ENCODE peak calls at places on chromosome 18, in four cellular contexts. G is HCT116, U is tibial artery, Z is brain microvascular endothelial cell. D is an unnamed sample.

GRCh38 chr18:46683252-46683651 is 26.2 kb upstream of the LOXHD1 start:
- DNase-seq in G (no peak), U (no peak), Z (no peak), D (no peak)

GRCh38 chr18:3839481-3840075 is 389.6 kb downstream of the TGIF1 start:
- DNase-seq in G (no peak), U (no peak), Z (no peak), D (no peak)

GRCh38 chr18:37335337-37335736 is 230.3 kb downstream of the CELF4 start:
- DNase-seq in G (no peak), U (no peak), Z (no peak), D (no peak)

GRCh38 chr18:79874553-79875530 is 76.6 kb downstream of the SLC66A2 start:
- DNase-seq in G (no peak), U (no peak), Z (no peak), D (no peak)

GRCh38 chr18:57881818-57882413 is 78.8 kb upstream of the ATP8B1 start:
- DNase-seq in G (peak; percentile 62), U (peak; percentile 72), Z (peak; percentile 65), D (peak; percentile 59)

GRCh38 chr18:45713239-45713638 is 10.7 kb upstream of the SLC14A1 start:
- DNase-seq in G (no peak), U (no peak), Z (no peak), D (no peak)

GRCh38 chr18:45402485-45403056 is 212.7 kb upstream of the SLC14A2 start:
- DNase-seq in G (no peak), U (no peak), Z (peak; percentile 29), D (no peak)

GRCh38 chr18:27564066-27564465 is 379.0 kb upstream of the CHST9 start:
- DNase-seq in G (no peak), U (no peak), Z (no peak), D (no peak)

GRCh38 chr18:78240867-78241266 is 738.8 kb upstream of the SALL3 start:
- DNase-seq in G (no peak), U (no peak), Z (no peak), D (no peak)

GRCh38 chr18:77851798-77852197 is 602.1 kb downstream of the GALR1 start:
- DNase-seq in G (no peak), U (no peak), Z (no peak), D (no peak)

GRCh38 chr18:63285332-63285731 is 34.2 kb downstream of the BCL2 start:
- DNase-seq in G (no peak), U (no peak), Z (no peak), D (no peak)

GRCh38 chr18:73850782-73851181 is 296.9 kb downstream of the FBXO15 start:
- DNase-seq in G (no peak), U (no peak), Z (no peak), D (no peak)

GRCh38 chr18:6645246-6645645 is 84.3 kb upstream of the ARHGAP28 start:
- DNase-seq in G (no peak), U (no peak), Z (no peak), D (no peak)

GRCh38 chr18:4454548-4455112 is 477 bp downstream of the DLGAP1 start:
- DNase-seq in G (no peak), U (no peak), Z (no peak), D (no peak)

GRCh38 chr18:52286675-52287074 is 53.3 kb upstream of the DCC start:
- DNase-seq in G (no peak), U (no peak), Z (no peak), D (no peak)

GRCh38 chr18:52283927-52284326 is 56.1 kb upstream of the DCC start:
- DNase-seq in G (no peak), U (no peak), Z (no peak), D (no peak)

GRCh38 chr18:52287151-52287550 is 52.8 kb upstream of the DCC start:
- DNase-seq in G (no peak), U (no peak), Z (no peak), D (no peak)

DNA sequence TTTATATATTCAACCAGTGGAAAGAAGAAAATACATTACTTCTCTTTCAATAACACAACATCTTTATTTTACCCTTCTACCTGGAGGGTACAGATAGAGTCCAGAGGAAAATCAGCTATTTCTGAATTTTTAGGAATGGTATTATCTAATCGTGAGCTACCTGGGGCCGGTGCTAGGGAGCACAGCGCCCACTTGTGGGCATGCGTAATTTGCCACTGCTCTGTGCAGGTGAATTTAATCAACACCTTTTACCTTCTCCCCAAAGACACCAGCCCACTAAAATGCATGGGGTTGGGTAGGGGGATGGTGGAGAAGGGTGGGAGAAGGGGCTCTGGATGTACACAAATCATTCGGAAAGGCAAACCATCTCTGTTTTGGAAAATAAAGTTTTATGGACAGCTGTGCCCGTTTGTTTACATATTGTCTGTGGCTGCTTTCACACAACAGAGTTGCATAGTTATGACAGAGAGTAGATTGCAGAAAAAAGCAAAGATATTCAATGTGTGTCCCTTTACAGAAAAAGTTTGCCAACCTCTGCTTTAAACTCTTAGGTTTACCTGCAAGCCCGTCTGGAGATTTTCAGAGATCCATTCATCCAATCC is 51.5 kb upstream of the DCC start:
- DNase-seq in G (no peak), U (no peak), Z (no peak), D (no peak)
- TF ChIP-seq CTCF in G (peak; percentile 41), U (no peak), Z (peak; percentile 71), D (no peak)

GRCh38 chr18:47990981-47991380 is 60.5 kb upstream of the SMAD2 start:
- DNase-seq in G (no peak), U (no peak), Z (no peak), D (no peak)
- H3K4me3 ChIP-seq in G (no peak overlapping the region), U (no peak overlapping the region), Z (no peak overlapping the region), D (no peak overlapping the region)

GRCh38 chr18:70200286-70200685 is 5.2 kb downstream of the RTTN start:
- DNase-seq in G (no peak), U (no peak), Z (no peak), D (no peak)

GRCh38 chr18:70207181-70207580 is 1.7 kb upstream of the RTTN start:
- DNase-seq in G (no peak), U (no peak), Z (no peak), D (no peak)

GRCh38 chr18:70205421-70206397 is at the start of gene RTTN:
- DNase-seq in G (peak; percentile 92), U (peak; percentile 96), Z (peak; percentile 90), D (peak; percentile 78)
- TF ChIP-seq CTCF in G (no peak), U (no peak), Z (no peak), D (no peak)

GRCh38 chr18:49055787-49056186 is 105.0 kb upstream of the SMAD7 start:
- DNase-seq in G (no peak), U (peak; percentile 93), Z (peak; percentile 65), D (peak; percentile 67)
- H3K4me3 ChIP-seq in G (no peak overlapping the region), U (no peak overlapping the region), Z (no peak overlapping the region), D (peak overlapping the region; percentile 2)

GRCh38 chr18:44126598-44126997 is 554.1 kb upstream of the SETBP1 start:
- DNase-seq in G (no peak), U (no peak), Z (no peak), D (no peak)

GRCh38 chr18:44128365-44128764 is 552.3 kb upstream of the SETBP1 start:
- DNase-seq in G (no peak), U (no peak), Z (peak; percentile 48), D (no peak)

GRCh38 chr18:44117821-44118220 is 562.9 kb upstream of the SETBP1 start:
- DNase-seq in G (no peak), U (no peak), Z (no peak), D (no peak)

DNA sequence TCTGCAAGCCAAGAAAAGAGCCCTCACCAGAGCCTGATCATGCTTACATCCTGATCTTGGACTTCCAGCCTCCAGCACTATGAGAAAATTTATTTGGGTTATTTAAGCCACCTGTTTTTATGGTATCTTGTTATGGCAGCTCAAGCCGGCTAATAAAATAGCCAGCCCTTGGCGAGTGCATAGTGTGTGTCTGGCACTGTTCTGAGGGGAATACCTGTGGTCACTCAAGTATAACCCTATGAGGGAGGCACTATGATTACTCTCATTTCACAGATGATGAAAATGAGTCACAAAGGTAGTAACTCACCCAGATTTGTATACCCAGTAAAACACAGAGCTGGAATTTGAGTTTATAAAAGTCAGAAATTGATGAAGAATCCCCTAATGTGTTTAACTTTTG is 556.9 kb upstream of the SETBP1 start:
- DNase-seq in G (no peak), U (no peak), Z (no peak), D (peak; percentile 4)
- TF ChIP-seq CTCF in G (no peak), U (no peak), Z (no peak), D (no peak)

D was measured in AG09309.